ENCODE peak calls at places on chromosomes 7 and 10, in four cellular contexts. R, N, J and X are unnamed samples.
A peak's percentile ranks its signal among the peaks of the same experiment; 100 is the strongest.

GRCh38 chr7:6637544-6638229 is 569 bp downstream of the ZNF316 start:
- DNase-seq in N (no peak), J (no peak), R (no peak), X (peak; percentile 30)

GRCh38 chr10:86225098-86225782 is 141.4 kb downstream of the GRID1 start:
- DNase-seq in N (no peak), J (no peak), R (no peak), X (no peak)

GRCh38 chr7:50782376-50783208 is at the start of gene GRB10:
- DNase-seq in N (peak; percentile 62), J (peak; percentile 77), R (no peak), X (no peak)

GRCh38 chr7:118436663-118437062 is 212.2 kb downstream of the ANKRD7 start:
- DNase-seq in N (no peak), R (no peak), J (no peak), X (no peak)

GRCh38 chr7:127608446-127608845 is 9.5 kb downstream of the PAX4 start:
- DNase-seq in R (no peak), J (no peak), N (no peak), X (no peak)

GRCh38 chr7:44144968-44145418 is 3.9 kb upstream of the MYL7 start:
- DNase-seq in N (no peak), R (no peak), J (no peak), X (no peak)

GRCh38 chr10:77405771-77406241 is 231.8 kb downstream of the KCNMA1 start:
- DNase-seq in N (peak; percentile 69), R (no peak), J (peak; percentile 64), X (peak; percentile 64)

GRCh38 chr10:79375321-79376077 is 28.2 kb downstream of the PPIF start:
- DNase-seq in N (no peak), R (no peak), J (no peak), X (no peak)

GRCh38 chr10:3807928-3808496 is 23.0 kb upstream of the KLF6 start:
- DNase-seq in R (no peak), J (no peak), N (no peak), X (peak; percentile 55)

GRCh38 chr7:143372070-143372469 is 9.1 kb upstream of the ZYX start:
- DNase-seq in J (peak; percentile 86), R (no peak), N (no peak), X (peak; percentile 86)

GRCh38 chr7:143499743-143500348 is 22.2 kb downstream of the TAS2R41 start:
- DNase-seq in J (no peak), N (no peak), R (no peak), X (no peak)